ENCODE peak calls at places on chromosomes 12 and 14, in ten cellular contexts. V is NCI-H748 treated with DMSO at 0.1 percent for 48 hours; W is amygdala; S is progenitor cell of endocrine pancreas; Y is natural killer cell; X is caudate nucleus; H is GM04504; F is MG63; Q is stimulated activated CD4-positive, alpha-beta T cell treated with anti-CD3 and anti-CD28 coated beads, TNF-alpha, amount 100 ng/mL, for 1 hour; E is nucleus accumbens. U is an unnamed sample.

GRCh38 chr12:52389313-52390207 is 4.1 kb upstream of the KRT84 start:
- DNase-seq in S (no peak), X (no peak), V (no peak), Q (no peak), W (no peak), F (no peak), H (no peak), Y (no peak), E (peak), U (peak)

GRCh38 chr12:102948941-102949352 is 8.5 kb upstream of the ASCL1 start:
- DNase-seq in V (peak), S (peak), Y (no peak), W (peak), F (peak), H (no peak), Q (peak), E (peak), X (peak), U (peak)

GRCh38 chr12:91023326-91024004 is 18.7 kb upstream of the EPYC start:
- DNase-seq in H (no peak), V (no peak), Y (no peak), F (no peak), E (no peak), X (no peak), S (no peak), W (no peak), Q (no peak), U (no peak)

GRCh38 chr12:68349083-68349700 is 17.0 kb upstream of the MDM1 start:
- DNase-seq in S (no peak), F (no peak), Q (no peak), E (no peak), X (no peak), W (no peak), Y (no peak), V (no peak), H (no peak), U (no peak)

GRCh38 chr14:69610859-69611263 is 535 bp upstream of the SUSD6 start:
- DNase-seq in E (no peak), H (no peak), Q (no peak), F (no peak), W (no peak), Y (no peak), S (no peak), X (no peak), V (peak), U (no peak)

GRCh38 chr14:85399196-85399595 is 130.7 kb upstream of the FLRT2 start:
- DNase-seq in Y (no peak), Q (no peak), S (no peak), V (no peak), W (no peak), X (no peak), H (no peak), E (no peak), F (no peak), U (no peak)

GRCh38 chr14:74642011-74642410 is 30.0 kb upstream of the LTBP2 start:
- DNase-seq in H (no peak), V (no peak), F (no peak), S (no peak), W (no peak), X (no peak), Y (no peak), Q (no peak), E (no peak), U (no peak)

GRCh38 chr12:88944403-88944802 is 364.1 kb upstream of the KITLG start:
- DNase-seq in H (no peak), Y (no peak), E (no peak), F (peak), W (no peak), S (no peak), X (no peak), Q (no peak), V (no peak), U (no peak)

GRCh38 chr14:58638231-58639205 is 756 bp downstream of the DACT1 start:
- DNase-seq in S (no peak), Y (no peak), Q (peak), X (no peak), W (peak), V (no peak), F (peak), E (no peak), H (no peak), U (peak)

GRCh38 chr14:64763801-64764511 is 59.7 kb downstream of the PLEKHG3 start:
- DNase-seq in H (no peak), V (no peak), E (peak), W (peak), F (no peak), Q (no peak), X (no peak), Y (no peak), S (no peak), U (no peak)

GRCh38 chr14:64960762-64961276 is 11.3 kb downstream of the RAB15 start:
- DNase-seq in F (no peak), S (no peak), W (no peak), V (no peak), E (no peak), X (no peak), Q (no peak), H (no peak), Y (no peak), U (no peak)

GRCh38 chr12:15636060-15636890 is 152.9 kb downstream of the EPS8 start:
- DNase-seq in X (no peak), E (no peak), W (no peak), V (peak), Y (no peak), Q (no peak), F (no peak), H (no peak), S (no peak), U (no peak)

GRCh38 chr14:101024686-101025085 is 121.2 kb upstream of the RTL1 start:
- DNase-seq in Q (no peak), Y (no peak), V (no peak), E (no peak), S (no peak), F (no peak), W (no peak), X (no peak), H (no peak), U (no peak)

GRCh38 chr14:33567003-33567735 is 383.7 kb downstream of the EGLN3 start:
- DNase-seq in V (no peak), S (no peak), W (no peak), X (no peak), Q (no peak), H (no peak), F (no peak), Y (no peak), E (no peak), U (peak)

GRCh38 chr14:22556021-22556989 is 32.7 kb downstream of the DAD1 start:
- DNase-seq in X (no peak), H (no peak), Q (peak), E (no peak), F (no peak), W (no peak), Y (peak), V (no peak), S (no peak), U (no peak)

GRCh38 chr14:57085043-57085442 is 183.7 kb downstream of the EXOC5 start:
- DNase-seq in S (no peak), H (no peak), V (no peak), Q (no peak), F (no peak), X (no peak), E (no peak), W (no peak), Y (no peak), U (no peak)

GRCh38 chr12:116136340-116136739 is 141.2 kb downstream of the MED13L start:
- DNase-seq in Q (no peak), H (no peak), F (no peak), Y (no peak), X (no peak), S (no peak), W (no peak), V (no peak), E (no peak), U (no peak)

GRCh38 chr14:29317423-29317822 is 550.8 kb downstream of the FOXG1 start:
- DNase-seq in X (no peak), F (no peak), S (no peak), E (no peak), Y (no peak), H (no peak), Q (no peak), W (no peak), V (no peak), U (no peak)

GRCh38 chr12:121295746-121296617 is 527 bp downstream of the CAMKK2 start:
- DNase-seq in Q (peak), Y (no peak), W (no peak), H (no peak), E (no peak), S (peak), F (peak), X (no peak), V (no peak), U (peak)

GRCh38 chr12:48054955-48055821 is 50.7 kb downstream of the SENP1 start:
- DNase-seq in V (no peak), S (no peak), F (no peak), Y (no peak), H (no peak), X (no peak), E (no peak), Q (no peak), W (no peak), U (no peak)

GRCh38 chr14:75206190-75206589 is 29.8 kb upstream of the TMED10 start:
- DNase-seq in Q (no peak), E (no peak), H (no peak), F (no peak), X (no peak), V (no peak), W (no peak), S (no peak), Y (no peak), U (no peak)

GRCh38 chr12:8648598-8649205 is 13.9 kb downstream of the MFAP5 start:
- DNase-seq in F (no peak), H (no peak), Q (no peak), W (no peak), X (no peak), Y (no peak), S (no peak), V (no peak), E (no peak), U (no peak)

GRCh38 chr12:11022520-11022919 is at the start of gene TAS2R19:
- DNase-seq in W (no peak), S (no peak), V (no peak), Q (no peak), E (no peak), X (no peak), H (no peak), Y (no peak), F (no peak), U (no peak)

GRCh38 chr12:64739778-64740177 is 19.4 kb downstream of the GNS start:
- DNase-seq in F (peak), Q (no peak), X (no peak), V (no peak), H (no peak), W (no peak), S (no peak), E (no peak), Y (no peak), U (no peak)

GRCh38 chr12:39173689-39174088 is 268.3 kb upstream of the CPNE8 start:
- DNase-seq in W (no peak), Q (no peak), E (no peak), V (no peak), H (no peak), X (no peak), Y (no peak), S (no peak), F (no peak), U (no peak)

GRCh38 chr14:68251766-68252100 is 432.2 kb downstream of the RAD51B start:
- DNase-seq in Q (no peak), S (no peak), X (no peak), V (no peak), H (no peak), F (no peak), Y (no peak), E (no peak), W (no peak), U (no peak)

GRCh38 chr14:105067140-105067968 is 2.1 kb upstream of the GPR132 start:
- DNase-seq in W (no peak), X (no peak), F (peak), H (no peak), Q (no peak), S (no peak), Y (no peak), E (no peak), V (no peak), U (no peak)

GRCh38 chr14:24160499-24160849 is 591 bp upstream of the IRF9 start:
- DNase-seq in W (no peak), S (no peak), Q (no peak), H (no peak), F (no peak), X (no peak), Y (no peak), V (no peak), E (no peak), U (no peak)

GRCh38 chr12:63845726-63846125 is 1.2 kb downstream of the SRGAP1 start:
- DNase-seq in F (no peak), E (no peak), Q (no peak), S (no peak), H (no peak), X (no peak), V (peak), Y (no peak), W (no peak), U (no peak)

GRCh38 chr12:29149691-29150382 is 759 bp downstream of the FAR2 start:
- DNase-seq in F (no peak), S (no peak), Q (no peak), H (no peak), X (no peak), Y (no peak), W (no peak), V (no peak), E (no peak), U (peak)

GRCh38 chr12:22321620-22322019 is 12.9 kb downstream of the ST8SIA1 start:
- DNase-seq in X (no peak), W (no peak), Y (no peak), F (no peak), H (no peak), Q (no peak), V (no peak), E (no peak), S (no peak), U (no peak)

GRCh38 chr14:24307575-24308341 is at the start of gene CIDEB:
- DNase-seq in H (no peak), X (no peak), Q (peak), Y (no peak), W (peak), E (peak), F (peak), V (peak), S (peak), U (peak)

GRCh38 chr12:1630827-1631591 is 2.0 kb downstream of the WNT5B start:
- DNase-seq in E (no peak), F (peak), H (no peak), X (no peak), Q (no peak), V (no peak), Y (no peak), W (no peak), S (no peak), U (peak)

GRCh38 chr12:97027482-97027881 is 120.4 kb downstream of the NEDD1 start:
- DNase-seq in H (no peak), S (no peak), W (no peak), Y (no peak), Q (no peak), F (no peak), E (no peak), V (no peak), X (no peak), U (no peak)

GRCh38 chr14:94509356-94509755 is at the start of gene SERPINA12:
- DNase-seq in F (no peak), E (no peak), H (no peak), W (no peak), V (no peak), S (no peak), Y (no peak), X (no peak), Q (no peak), U (no peak)

GRCh38 chr14:74638970-74639369 is 26.9 kb upstream of the LTBP2 start:
- DNase-seq in W (no peak), X (no peak), Q (no peak), V (no peak), E (no peak), Y (no peak), F (no peak), H (no peak), S (no peak), U (no peak)